ENCODE peak calls at places on chromosome 12, in five cellular contexts. U is CD4-positive, alpha-beta memory T cell; Y is cardiac muscle cell; C is PC-3; N is neural progenitor cell. H is an unnamed sample.
A peak's percentile ranks its signal among the peaks of the same experiment; 100 is the strongest.

GRCh38 chr12:56332512-56333196 is 1.1 kb downstream of the PAN2 start:
- DNase-seq in U (no peak), C (no peak), N (no peak), Y (no peak), H (peak; percentile 51)

GRCh38 chr12:117208206-117208605 is 17.9 kb upstream of the FBXO21 start:
- DNase-seq in U (no peak), Y (no peak), N (no peak), C (no peak), H (peak; percentile 44)

GRCh38 chr12:93699271-93700141 is 22.3 kb downstream of the CRADD start:
- DNase-seq in C (peak; percentile 84), Y (no peak), N (no peak), U (no peak), H (no peak)

GRCh38 chr12:54306925-54307731 is 6.3 kb upstream of the NFE2 start:
- DNase-seq in Y (no peak), U (no peak), C (peak; percentile 50), N (no peak), H (peak; percentile 95)

GRCh38 chr12:105444809-105445102 is 114.3 kb downstream of the C12orf75 start:
- DNase-seq in N (no peak), Y (no peak), U (no peak), C (peak; percentile 34), H (no peak)

GRCh38 chr12:20369164-20370000 is 1.0 kb downstream of the PDE3A start:
- DNase-seq in C (no peak), N (peak; percentile 77), Y (peak; percentile 59), U (no peak), H (peak; percentile 78)

GRCh38 chr12:20491290-20491689 is 123.0 kb downstream of the PDE3A start:
- DNase-seq in U (no peak), Y (no peak), C (no peak), N (no peak), H (no peak)

GRCh38 chr12:101781834-101782543 is 42.7 kb upstream of the SYCP3 start:
- DNase-seq in Y (no peak), U (no peak), C (no peak), N (no peak), H (no peak)

GRCh38 chr12:111766608-111767361 is at the start of gene ALDH2:
- DNase-seq in C (no peak), U (no peak), Y (peak; percentile 92), N (peak; percentile 94), H (peak; percentile 89)

GRCh38 chr12:52428121-52428520 is 6.0 kb downstream of the KRT75 start:
- DNase-seq in N (no peak), U (no peak), C (no peak), Y (no peak), H (peak; percentile 64)

GRCh38 chr12:162467-163307 is 51.3 kb downstream of the SLC6A12 start:
- DNase-seq in N (peak; percentile 52), Y (no peak), U (no peak), C (no peak), H (no peak)

GRCh38 chr12:125104978-125105377 is 39.7 kb downstream of the AACS start:
- DNase-seq in Y (no peak), U (no peak), N (no peak), C (no peak), H (no peak)

GRCh38 chr12:104764225-104765073 is 193.6 kb downstream of the SLC41A2 start:
- DNase-seq in Y (no peak), N (no peak), U (no peak), C (no peak), H (no peak)

GRCh38 chr12:117134059-117134458 is 34.8 kb upstream of the TESC start:
- DNase-seq in U (peak; percentile 80), Y (no peak), N (no peak), C (no peak), H (no peak)

GRCh38 chr12:2596441-2596840 is 198.3 kb upstream of the FKBP4 start:
- DNase-seq in Y (no peak), C (no peak), U (no peak), N (no peak), H (no peak)

GRCh38 chr12:52246720-52247621 is 13.9 kb downstream of the KRT7 start:
- DNase-seq in N (no peak), U (no peak), C (peak; percentile 86), Y (no peak), H (no peak)

GRCh38 chr12:101230547-101230946 is 20.5 kb upstream of the SLC5A8 start:
- DNase-seq in Y (no peak), C (peak; percentile 72), N (no peak), U (no peak), H (peak; percentile 71)

GRCh38 chr12:130504836-130505175 is 167.1 kb downstream of the PIWIL1 start:
- DNase-seq in C (no peak), U (no peak), N (no peak), Y (no peak), H (no peak)

GRCh38 chr12:110403975-110404675 is 617 bp upstream of the ANAPC7 start:
- DNase-seq in Y (peak; percentile 85), C (peak; percentile 85), N (peak; percentile 90), U (peak; percentile 76), H (peak; percentile 93)

GRCh38 chr12:21644516-21644915 is 13.1 kb downstream of the LDHB start:
- DNase-seq in N (no peak), Y (no peak), U (no peak), C (no peak), H (no peak)

GRCh38 chr12:97854477-97854876 is 391.9 kb downstream of the RMST start:
- DNase-seq in U (no peak), Y (no peak), N (no peak), C (peak; percentile 43), H (no peak)

GRCh38 chr12:52199294-52199920 is 7.6 kb upstream of the KRT80 start:
- DNase-seq in C (no peak), N (no peak), U (no peak), Y (no peak), H (no peak)

GRCh38 chr12:7645395-7646177 is 20.1 kb downstream of the APOBEC1 start:
- DNase-seq in U (no peak), Y (peak; percentile 59), N (peak; percentile 59), C (peak; percentile 58), H (no peak)

GRCh38 chr12:117026343-117026742 is 72.9 kb downstream of the TESC start:
- DNase-seq in N (no peak), Y (no peak), C (no peak), U (no peak), H (no peak)

GRCh38 chr12:26940820-26941219 is 2.5 kb downstream of the FGFR1OP2 start:
- DNase-seq in U (peak; percentile 61), N (no peak), Y (no peak), C (no peak), H (no peak)

GRCh38 chr12:101298426-101298825 is 18.5 kb downstream of the UTP20 start:
- DNase-seq in C (peak; percentile 75), U (no peak), N (no peak), Y (no peak), H (no peak)

GRCh38 chr12:104671407-104672095 is 214.8 kb downstream of the CHST11 start:
- DNase-seq in U (peak; percentile 97), N (no peak), Y (peak; percentile 69), C (peak; percentile 100), H (peak; percentile 87)

GRCh38 chr12:46164186-46164585 is 104.7 kb downstream of the SLC38A1 start:
- DNase-seq in U (no peak), C (no peak), N (no peak), Y (no peak), H (no peak)

GRCh38 chr12:18382486-18382885 is 121.2 kb downstream of the PIK3C2G start:
- DNase-seq in Y (no peak), N (no peak), U (no peak), C (no peak), H (no peak)

GRCh38 chr12:18655351-18655750 is 82.5 kb downstream of the PLCZ1 start:
- DNase-seq in N (no peak), U (no peak), Y (no peak), C (no peak), H (no peak)

GRCh38 chr12:45730842-45731336 is 1.4 kb downstream of the ARID2 start:
- DNase-seq in Y (peak; percentile 47), U (peak; percentile 60), N (no peak), C (peak; percentile 17), H (no peak)

GRCh38 chr12:120238224-120238616 is 27.3 kb downstream of the PXN start:
- DNase-seq in U (no peak), N (no peak), Y (no peak), C (no peak), H (no peak)

GRCh38 chr12:120236124-120236398 is 29.5 kb downstream of the PXN start:
- DNase-seq in N (no peak), C (no peak), Y (no peak), U (no peak), H (no peak)

GRCh38 chr12:120231316-120232011 is 30.6 kb upstream of the RPLP0 start:
- DNase-seq in C (peak; percentile 100), Y (no peak), N (no peak), U (peak; percentile 94), H (peak; percentile 88)

GRCh38 chr12:120235369-120236123 is 30.0 kb downstream of the PXN start:
- DNase-seq in U (no peak), N (peak; percentile 55), Y (peak; percentile 45), C (no peak), H (no peak)

GRCh38 chr12:120234643-120235368 is 30.7 kb downstream of the PXN start:
- DNase-seq in Y (peak; percentile 45), N (peak; percentile 71), U (no peak), C (peak; percentile 99), H (peak; percentile 85)
- H3K4me1 ChIP-seq in Y (peaks cover 69% of the 10 kb centered on the region), N (peaks cover 42% of the 10 kb centered on the region), U (peaks cover 94% of the 10 kb centered on the region), C (peaks cover 84% of the 10 kb centered on the region), H (peaks cover 100% of the 10 kb centered on the region)

GRCh38 chr12:14395059-14395778 is 29.7 kb downstream of the ATF7IP start:
- DNase-seq in C (no peak), Y (no peak), N (no peak), U (no peak), H (no peak)
- H3K4me3 ChIP-seq in C (no peak overlapping the region), Y (peak overlapping the region; percentile 19), N (peak overlapping the region; percentile 16), U (no peak overlapping the region), H (no peak overlapping the region)

GRCh38 chr12:37547611-37548010 is 769.0 kb upstream of the ALG10B start:
- DNase-seq in Y (no peak), C (no peak), U (no peak), N (no peak), H (no peak)

GRCh38 chr12:37546206-37546605 is 770.4 kb upstream of the ALG10B start:
- DNase-seq in N (no peak), U (no peak), C (no peak), Y (no peak), H (no peak)

GRCh38 chr12:37545759-37546158 is 770.8 kb upstream of the ALG10B start:
- DNase-seq in N (no peak), U (no peak), Y (no peak), C (no peak), H (no peak)

GRCh38 chr12:37546901-37547475 is 769.6 kb upstream of the ALG10B start:
- DNase-seq in U (no peak), Y (no peak), N (no peak), C (no peak), H (no peak)

DNA sequence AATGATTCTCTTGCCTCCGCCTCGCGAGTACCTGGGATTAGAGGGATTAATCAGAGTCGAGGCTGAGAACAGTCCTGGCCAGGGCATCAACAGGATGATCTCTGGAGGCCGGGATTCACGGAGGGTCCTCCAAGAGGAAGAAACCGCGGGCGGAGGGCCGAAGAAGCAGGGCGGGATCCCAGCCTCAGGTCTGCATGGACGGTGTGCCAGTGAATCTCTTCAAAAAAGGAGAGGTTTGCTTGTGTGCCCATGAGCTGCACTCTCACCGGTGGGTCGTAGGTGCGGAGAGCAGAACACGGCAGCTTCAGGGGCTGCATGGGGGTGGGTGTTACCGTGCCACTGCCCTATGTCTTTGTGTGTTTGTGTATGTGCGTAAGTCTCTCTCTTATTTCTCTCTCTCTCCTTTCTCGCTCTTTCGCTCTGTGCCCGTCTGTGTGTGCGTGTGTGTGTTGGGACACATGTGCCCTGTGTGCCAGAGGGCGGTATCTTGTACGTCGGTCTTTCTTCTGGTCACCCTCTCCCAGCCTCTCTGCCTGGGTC is 768.2 kb upstream of the ALG10B start:
- DNase-seq in U (no peak), N (no peak), Y (no peak), C (no peak), H (no peak)
- H3K9me3 ChIP-seq in U (no peaks in the 10 kb centered on the region), N (no peaks in the 10 kb centered on the region), Y (no peaks in the 10 kb centered on the region), C (no peaks in the 10 kb centered on the region), H (no peaks in the 10 kb centered on the region)

GRCh38 chr12:57889541-57889989 is 43.0 kb upstream of the CTDSP2 start:
- DNase-seq in N (peak; percentile 34), C (no peak), U (no peak), Y (no peak), H (no peak)
- H3K4me1 ChIP-seq in N (peaks cover 36% of the 10 kb centered on the region), C (peaks cover 38% of the 10 kb centered on the region), U (peaks cover 33% of the 10 kb centered on the region), Y (peaks cover 46% of the 10 kb centered on the region), H (peaks cover 19% of the 10 kb centered on the region)